ENCODE peak calls at places on chromosomes 12 and 14, in eight cellular contexts. One of them, this sample, is unnamed.

GRCh38 chr14:94421316-94421715 is 31.3 kb downstream of the SERPINA11 start:
- DNase-seq in caudate nucleus: no peak
- DNase-seq in GM23338: no peak
- DNase-seq in kidney: no peak
- DNase-seq in CD4-positive, alpha-beta memory T cell: no peak
- DNase-seq in HCT116: no peak
- DNase-seq in adrenal gland: no peak
- DNase-seq in CD4-positive, CD25-positive, alpha-beta regulatory T cell: no peak
- DNase-seq in this sample: no peak

GRCh38 chr14:60622920-60623263 is 26.4 kb downstream of the SIX1 start:
- DNase-seq in caudate nucleus: no peak
- DNase-seq in GM23338: no peak
- DNase-seq in kidney: no peak
- DNase-seq in CD4-positive, alpha-beta memory T cell: no peak
- DNase-seq in HCT116: no peak
- DNase-seq in adrenal gland: no peak
- DNase-seq in CD4-positive, CD25-positive, alpha-beta regulatory T cell: no peak
- DNase-seq in this sample: no peak

GRCh38 chr12:111775205-111776193 is 8.8 kb downstream of the ALDH2 start:
- DNase-seq in caudate nucleus: no peak
- DNase-seq in GM23338: no peak
- DNase-seq in kidney: peak
- DNase-seq in CD4-positive, alpha-beta memory T cell: no peak
- DNase-seq in HCT116: no peak
- DNase-seq in adrenal gland: peak
- DNase-seq in CD4-positive, CD25-positive, alpha-beta regulatory T cell: no peak
- DNase-seq in this sample: peak

GRCh38 chr14:93533864-93534263 is 103.1 kb downstream of the UNC79 start:
- DNase-seq in caudate nucleus: no peak
- DNase-seq in GM23338: no peak
- DNase-seq in kidney: no peak
- DNase-seq in CD4-positive, alpha-beta memory T cell: no peak
- DNase-seq in HCT116: no peak
- DNase-seq in adrenal gland: no peak
- DNase-seq in CD4-positive, CD25-positive, alpha-beta regulatory T cell: no peak
- DNase-seq in this sample: no peak

GRCh38 chr12:17344649-17345048 is 738.7 kb upstream of the LMO3 start:
- DNase-seq in caudate nucleus: no peak
- DNase-seq in GM23338: peak
- DNase-seq in kidney: no peak
- DNase-seq in CD4-positive, alpha-beta memory T cell: no peak
- DNase-seq in HCT116: no peak
- DNase-seq in adrenal gland: no peak
- DNase-seq in CD4-positive, CD25-positive, alpha-beta regulatory T cell: no peak
- DNase-seq in this sample: no peak

GRCh38 chr12:2868986-2869385 is 8.0 kb downstream of the FOXM1 start:
- DNase-seq in caudate nucleus: no peak
- DNase-seq in GM23338: no peak
- DNase-seq in kidney: no peak
- DNase-seq in CD4-positive, alpha-beta memory T cell: no peak
- DNase-seq in HCT116: no peak
- DNase-seq in adrenal gland: no peak
- DNase-seq in CD4-positive, CD25-positive, alpha-beta regulatory T cell: no peak
- DNase-seq in this sample: no peak

GRCh38 chr12:56695327-56696101 is 7.4 kb upstream of the PTGES3 start:
- DNase-seq in caudate nucleus: no peak
- DNase-seq in GM23338: no peak
- DNase-seq in kidney: peak
- DNase-seq in CD4-positive, alpha-beta memory T cell: no peak
- DNase-seq in HCT116: no peak
- DNase-seq in adrenal gland: no peak
- DNase-seq in CD4-positive, CD25-positive, alpha-beta regulatory T cell: no peak
- DNase-seq in this sample: no peak

GRCh38 chr12:83093426-83093825 is 406.7 kb downstream of the TMTC2 start:
- DNase-seq in caudate nucleus: no peak
- DNase-seq in GM23338: no peak
- DNase-seq in kidney: no peak
- DNase-seq in CD4-positive, alpha-beta memory T cell: no peak
- DNase-seq in HCT116: no peak
- DNase-seq in adrenal gland: no peak
- DNase-seq in CD4-positive, CD25-positive, alpha-beta regulatory T cell: no peak
- DNase-seq in this sample: no peak

GRCh38 chr12:109277899-109278762 is 31.0 kb downstream of the FOXN4 start:
- DNase-seq in caudate nucleus: no peak
- DNase-seq in GM23338: no peak
- DNase-seq in kidney: no peak
- DNase-seq in CD4-positive, alpha-beta memory T cell: no peak
- DNase-seq in HCT116: no peak
- DNase-seq in adrenal gland: no peak
- DNase-seq in CD4-positive, CD25-positive, alpha-beta regulatory T cell: no peak
- DNase-seq in this sample: no peak

GRCh38 chr12:19171731-19172130 is 42.2 kb downstream of the PLEKHA5 start:
- DNase-seq in caudate nucleus: no peak
- DNase-seq in GM23338: no peak
- DNase-seq in kidney: no peak
- DNase-seq in CD4-positive, alpha-beta memory T cell: no peak
- DNase-seq in HCT116: no peak
- DNase-seq in adrenal gland: no peak
- DNase-seq in CD4-positive, CD25-positive, alpha-beta regulatory T cell: no peak
- DNase-seq in this sample: peak

GRCh38 chr12:46915861-46916260 is 90.1 kb upstream of the SLC38A4 start:
- DNase-seq in caudate nucleus: no peak
- DNase-seq in GM23338: no peak
- DNase-seq in kidney: no peak
- DNase-seq in CD4-positive, alpha-beta memory T cell: no peak
- DNase-seq in HCT116: no peak
- DNase-seq in adrenal gland: no peak
- DNase-seq in CD4-positive, CD25-positive, alpha-beta regulatory T cell: no peak
- DNase-seq in this sample: no peak

GRCh38 chr12:24025153-24025798 is 75.8 kb upstream of the SOX5 start:
- DNase-seq in caudate nucleus: no peak
- DNase-seq in GM23338: peak
- DNase-seq in kidney: no peak
- DNase-seq in CD4-positive, alpha-beta memory T cell: no peak
- DNase-seq in HCT116: no peak
- DNase-seq in adrenal gland: no peak
- DNase-seq in CD4-positive, CD25-positive, alpha-beta regulatory T cell: no peak
- DNase-seq in this sample: no peak

GRCh38 chr14:22883191-22883976 is at the start of gene REM2:
- DNase-seq in caudate nucleus: no peak
- DNase-seq in GM23338: peak
- DNase-seq in kidney: peak
- DNase-seq in CD4-positive, alpha-beta memory T cell: no peak
- DNase-seq in HCT116: no peak
- DNase-seq in adrenal gland: no peak
- DNase-seq in CD4-positive, CD25-positive, alpha-beta regulatory T cell: no peak
- DNase-seq in this sample: peak

GRCh38 chr12:24852420-24852819 is 96.5 kb downstream of the BCAT1 start:
- DNase-seq in caudate nucleus: no peak
- DNase-seq in GM23338: no peak
- DNase-seq in kidney: no peak
- DNase-seq in CD4-positive, alpha-beta memory T cell: no peak
- DNase-seq in HCT116: no peak
- DNase-seq in adrenal gland: no peak
- DNase-seq in CD4-positive, CD25-positive, alpha-beta regulatory T cell: no peak
- DNase-seq in this sample: no peak

GRCh38 chr12:102527256-102527720 is 46.9 kb upstream of the IGF1 start:
- DNase-seq in caudate nucleus: no peak
- DNase-seq in GM23338: no peak
- DNase-seq in kidney: no peak
- DNase-seq in CD4-positive, alpha-beta memory T cell: no peak
- DNase-seq in HCT116: no peak
- DNase-seq in adrenal gland: no peak
- DNase-seq in CD4-positive, CD25-positive, alpha-beta regulatory T cell: no peak
- DNase-seq in this sample: no peak

GRCh38 chr14:91946313-91947195 is 940 bp downstream of the FBLN5 start:
- DNase-seq in caudate nucleus: no peak
- DNase-seq in GM23338: no peak
- DNase-seq in kidney: no peak
- DNase-seq in CD4-positive, alpha-beta memory T cell: no peak
- DNase-seq in HCT116: no peak
- DNase-seq in adrenal gland: peak
- DNase-seq in CD4-positive, CD25-positive, alpha-beta regulatory T cell: no peak
- DNase-seq in this sample: no peak

GRCh38 chr12:15700595-15700994 is 88.6 kb downstream of the EPS8 start:
- DNase-seq in caudate nucleus: no peak
- DNase-seq in GM23338: no peak
- DNase-seq in kidney: no peak
- DNase-seq in CD4-positive, alpha-beta memory T cell: no peak
- DNase-seq in HCT116: peak
- DNase-seq in adrenal gland: no peak
- DNase-seq in CD4-positive, CD25-positive, alpha-beta regulatory T cell: no peak
- DNase-seq in this sample: no peak

GRCh38 chr12:120381752-120382419 is 12.9 kb upstream of the MSI1 start:
- DNase-seq in caudate nucleus: no peak
- DNase-seq in GM23338: no peak
- DNase-seq in kidney: no peak
- DNase-seq in CD4-positive, alpha-beta memory T cell: no peak
- DNase-seq in HCT116: no peak
- DNase-seq in adrenal gland: peak
- DNase-seq in CD4-positive, CD25-positive, alpha-beta regulatory T cell: no peak
- DNase-seq in this sample: no peak

GRCh38 chr14:26389646-26390508 is 208.0 kb downstream of the NOVA1 start:
- DNase-seq in caudate nucleus: no peak
- DNase-seq in GM23338: no peak
- DNase-seq in kidney: no peak
- DNase-seq in CD4-positive, alpha-beta memory T cell: no peak
- DNase-seq in HCT116: no peak
- DNase-seq in adrenal gland: no peak
- DNase-seq in CD4-positive, CD25-positive, alpha-beta regulatory T cell: no peak
- DNase-seq in this sample: no peak

GRCh38 chr14:86858043-86858442 is 1134.9 kb downstream of the GALC start:
- DNase-seq in caudate nucleus: no peak
- DNase-seq in GM23338: no peak
- DNase-seq in kidney: no peak
- DNase-seq in CD4-positive, alpha-beta memory T cell: no peak
- DNase-seq in HCT116: no peak
- DNase-seq in adrenal gland: no peak
- DNase-seq in CD4-positive, CD25-positive, alpha-beta regulatory T cell: no peak
- DNase-seq in this sample: no peak

GRCh38 chr14:63203618-63204406 is 431 bp upstream of the RHOJ start:
- DNase-seq in caudate nucleus: peak
- DNase-seq in GM23338: peak
- DNase-seq in kidney: peak
- DNase-seq in CD4-positive, alpha-beta memory T cell: no peak
- DNase-seq in HCT116: no peak
- DNase-seq in adrenal gland: peak
- DNase-seq in CD4-positive, CD25-positive, alpha-beta regulatory T cell: no peak
- DNase-seq in this sample: peak

GRCh38 chr14:63205850-63206249 is 1.6 kb downstream of the RHOJ start:
- DNase-seq in caudate nucleus: no peak
- DNase-seq in GM23338: no peak
- DNase-seq in kidney: no peak
- DNase-seq in CD4-positive, alpha-beta memory T cell: no peak
- DNase-seq in HCT116: no peak
- DNase-seq in adrenal gland: no peak
- DNase-seq in CD4-positive, CD25-positive, alpha-beta regulatory T cell: no peak
- DNase-seq in this sample: no peak

GRCh38 chr14:63203015-63203414 is 1.2 kb upstream of the RHOJ start:
- DNase-seq in caudate nucleus: no peak
- DNase-seq in GM23338: no peak
- DNase-seq in kidney: no peak
- DNase-seq in CD4-positive, alpha-beta memory T cell: no peak
- DNase-seq in HCT116: no peak
- DNase-seq in adrenal gland: no peak
- DNase-seq in CD4-positive, CD25-positive, alpha-beta regulatory T cell: no peak
- DNase-seq in this sample: no peak

GRCh38 chr14:63205281-63205575 is 985 bp downstream of the RHOJ start:
- DNase-seq in caudate nucleus: no peak
- DNase-seq in GM23338: no peak
- DNase-seq in kidney: no peak
- DNase-seq in CD4-positive, alpha-beta memory T cell: no peak
- DNase-seq in HCT116: no peak
- DNase-seq in adrenal gland: no peak
- DNase-seq in CD4-positive, CD25-positive, alpha-beta regulatory T cell: no peak
- DNase-seq in this sample: no peak

GRCh38 chr14:63204407-63205280 is at the start of gene RHOJ:
- DNase-seq in caudate nucleus: no peak
- DNase-seq in GM23338: peak
- DNase-seq in kidney: no peak
- DNase-seq in CD4-positive, alpha-beta memory T cell: no peak
- DNase-seq in HCT116: no peak
- DNase-seq in adrenal gland: no peak
- DNase-seq in CD4-positive, CD25-positive, alpha-beta regulatory T cell: no peak
- DNase-seq in this sample: peak
- H3K27ac ChIP-seq in caudate nucleus: peak
- H3K27ac ChIP-seq in GM23338: peak
- H3K27ac ChIP-seq in kidney: peak
- H3K27ac ChIP-seq in CD4-positive, alpha-beta memory T cell: no peak
- H3K27ac ChIP-seq in HCT116: no peak
- H3K27ac ChIP-seq in adrenal gland: no peak
- H3K27ac ChIP-seq in CD4-positive, CD25-positive, alpha-beta regulatory T cell: no peak
- H3K27ac ChIP-seq in this sample: peak

GRCh38 chr14:105467942-105468471 is 6.6 kb upstream of the CRIP2 start:
- DNase-seq in caudate nucleus: no peak
- DNase-seq in GM23338: no peak
- DNase-seq in kidney: no peak
- DNase-seq in CD4-positive, alpha-beta memory T cell: no peak
- DNase-seq in HCT116: no peak
- DNase-seq in adrenal gland: no peak
- DNase-seq in CD4-positive, CD25-positive, alpha-beta regulatory T cell: no peak
- DNase-seq in this sample: no peak
- H3K27ac ChIP-seq in caudate nucleus: no peak
- H3K27ac ChIP-seq in GM23338: no peak
- H3K27ac ChIP-seq in kidney: peak
- H3K27ac ChIP-seq in CD4-positive, alpha-beta memory T cell: no peak
- H3K27ac ChIP-seq in HCT116: no peak
- H3K27ac ChIP-seq in adrenal gland: no peak
- H3K27ac ChIP-seq in CD4-positive, CD25-positive, alpha-beta regulatory T cell: no peak
- H3K27ac ChIP-seq in this sample: no peak

GRCh38 chr14:39055786-39056474 is 47.1 kb downstream of the SEC23A start:
- DNase-seq in caudate nucleus: no peak
- DNase-seq in GM23338: peak
- DNase-seq in kidney: no peak
- DNase-seq in CD4-positive, alpha-beta memory T cell: no peak
- DNase-seq in HCT116: peak
- DNase-seq in adrenal gland: no peak
- DNase-seq in CD4-positive, CD25-positive, alpha-beta regulatory T cell: no peak
- DNase-seq in this sample: peak

GRCh38 chr14:39060818-39061437 is 42.1 kb downstream of the SEC23A start:
- DNase-seq in caudate nucleus: no peak
- DNase-seq in GM23338: no peak
- DNase-seq in kidney: no peak
- DNase-seq in CD4-positive, alpha-beta memory T cell: no peak
- DNase-seq in HCT116: no peak
- DNase-seq in adrenal gland: no peak
- DNase-seq in CD4-positive, CD25-positive, alpha-beta regulatory T cell: no peak
- DNase-seq in this sample: no peak
- H3K27ac ChIP-seq in caudate nucleus: no peak
- H3K27ac ChIP-seq in GM23338: no peak
- H3K27ac ChIP-seq in kidney: no peak
- H3K27ac ChIP-seq in CD4-positive, alpha-beta memory T cell: no peak
- H3K27ac ChIP-seq in HCT116: no peak
- H3K27ac ChIP-seq in adrenal gland: no peak
- H3K27ac ChIP-seq in CD4-positive, CD25-positive, alpha-beta regulatory T cell: no peak
- H3K27ac ChIP-seq in this sample: no peak

DNA sequence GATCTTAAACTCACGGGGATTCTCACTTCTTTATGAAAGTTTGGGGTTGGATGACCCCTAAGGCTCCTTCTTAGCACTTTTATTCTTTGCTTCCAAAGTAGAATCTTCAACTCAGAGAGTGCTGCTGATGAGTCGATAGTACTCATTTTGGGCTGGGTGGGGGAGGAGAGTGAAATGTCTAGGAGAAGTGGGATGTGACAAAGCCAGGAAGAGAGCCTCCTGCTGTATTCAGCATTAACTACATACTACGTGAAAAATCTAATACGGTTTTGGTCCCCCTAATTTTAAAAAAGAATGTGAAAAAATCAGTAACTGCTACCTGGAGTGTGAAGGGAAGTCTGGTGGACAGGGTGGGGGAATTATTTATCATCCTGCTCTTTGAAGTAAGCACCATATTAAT is 148.3 kb downstream of the SAMD4A start:
- DNase-seq in caudate nucleus: no peak
- DNase-seq in GM23338: peak
- DNase-seq in kidney: no peak
- DNase-seq in CD4-positive, alpha-beta memory T cell: no peak
- DNase-seq in HCT116: peak
- DNase-seq in adrenal gland: no peak
- DNase-seq in CD4-positive, CD25-positive, alpha-beta regulatory T cell: no peak
- DNase-seq in this sample: peak
- H3K27ac ChIP-seq in caudate nucleus: no peak
- H3K27ac ChIP-seq in GM23338: no peak
- H3K27ac ChIP-seq in kidney: no peak
- H3K27ac ChIP-seq in CD4-positive, alpha-beta memory T cell: no peak
- H3K27ac ChIP-seq in HCT116: no peak
- H3K27ac ChIP-seq in adrenal gland: no peak
- H3K27ac ChIP-seq in CD4-positive, CD25-positive, alpha-beta regulatory T cell: no peak
- H3K27ac ChIP-seq in this sample: no peak

This sample was measured in mesendoderm.